ENCODE peak calls at places on chromosomes 5 and 9, in eight cellular contexts. L is H9, R is astrocyte, F is OCI-LY7, G is HCT116, N is H1, J is GM23338, M is GM12878. A is an unnamed sample.

GRCh38 chr5:81971086-81971693 is 633 bp upstream of the ATG10 start:
- DNase-seq in L (no peak), R (peak; percentile 10), F (peak; percentile 37), G (no peak), N (no peak), J (peak; percentile 27), M (peak; percentile 19), A (no peak)

GRCh38 chr9:24738421-24738961 is 192.8 kb upstream of the IZUMO3 start:
- DNase-seq in L (no peak), R (no peak), F (no peak), G (no peak), N (no peak), J (no peak), M (no peak), A (no peak)

GRCh38 chr5:39526914-39527477 is 102.2 kb upstream of the DAB2 start:
- DNase-seq in L (peak; percentile 44), R (no peak), F (no peak), G (no peak), N (no peak), J (peak; percentile 53), M (no peak), A (no peak)

GRCh38 chr5:10760033-10760975 is 730 bp downstream of the DAP start:
- DNase-seq in L (no peak), R (peak; percentile 53), F (peak; percentile 69), G (peak; percentile 31), N (no peak), J (peak; percentile 67), M (no peak), A (peak; percentile 89)

GRCh38 chr5:140295414-140295813 is 7.5 kb downstream of the PFDN1 start:
- DNase-seq in L (no peak), R (peak; percentile 98), F (peak; percentile 35), G (no peak), N (no peak), J (no peak), M (no peak), A (no peak)

GRCh38 chr5:108521841-108522506 is 140.1 kb upstream of the FBXL17 start:
- DNase-seq in L (no peak), R (peak; percentile 25), F (peak; percentile 57), G (peak; percentile 52), N (no peak), J (peak; percentile 89), M (peak; percentile 57), A (peak; percentile 49)

GRCh38 chr5:158967566-158967965 is 132.2 kb downstream of the EBF1 start:
- DNase-seq in L (no peak), R (peak; percentile 10), F (no peak), G (no peak), N (no peak), J (no peak), M (no peak), A (no peak)

GRCh38 chr9:121532881-121533280 is 33.2 kb upstream of the GGTA1 start:
- DNase-seq in L (no peak), R (no peak), F (no peak), G (no peak), N (no peak), J (no peak), M (no peak), A (no peak)

GRCh38 chr5:58188287-58188651 is 271.6 kb downstream of the PLK2 start:
- DNase-seq in L (no peak), R (peak; percentile 87), F (no peak), G (peak; percentile 55), N (no peak), J (peak; percentile 8), M (no peak), A (no peak)

GRCh38 chr5:32147959-32148358 is 26.2 kb downstream of the GOLPH3 start:
- DNase-seq in L (no peak), R (no peak), F (no peak), G (no peak), N (no peak), J (no peak), M (no peak), A (no peak)

GRCh38 chr9:6667633-6668280 is 22.2 kb upstream of the GLDC start:
- DNase-seq in L (no peak), R (peak; percentile 12), F (peak; percentile 55), G (no peak), N (no peak), J (peak; percentile 57), M (no peak), A (no peak)

GRCh38 chr5:108271127-108271526 is 110.8 kb downstream of the FBXL17 start:
- DNase-seq in L (no peak), R (no peak), F (no peak), G (no peak), N (no peak), J (no peak), M (no peak), A (no peak)

GRCh38 chr5:12772276-12772675 is 868.0 kb upstream of the CTNND2 start:
- DNase-seq in L (no peak), R (no peak), F (no peak), G (no peak), N (no peak), J (no peak), M (no peak), A (no peak)

GRCh38 chr5:36691241-36691640 is 84.8 kb downstream of the SLC1A3 start:
- DNase-seq in L (no peak), R (no peak), F (no peak), G (no peak), N (no peak), J (no peak), M (no peak), A (no peak)

GRCh38 chr5:104932431-104932830 is 1369.8 kb upstream of the NUDT12 start:
- DNase-seq in L (peak; percentile 38), R (no peak), F (no peak), G (no peak), N (peak; percentile 64), J (peak; percentile 52), M (no peak), A (no peak)

GRCh38 chr5:10753178-10753577 is 7.9 kb downstream of the DAP start:
- DNase-seq in L (no peak), R (no peak), F (no peak), G (no peak), N (no peak), J (no peak), M (no peak), A (peak; percentile 51)

GRCh38 chr5:148746826-148747535 is 79.4 kb upstream of the ADRB2 start:
- DNase-seq in L (no peak), R (peak; percentile 42), F (peak; percentile 24), G (no peak), N (no peak), J (no peak), M (no peak), A (peak; percentile 73)

GRCh38 chr5:103582364-103582763 is 19.8 kb upstream of the NUDT12 start:
- DNase-seq in L (peak; percentile 35), R (peak; percentile 35), F (peak; percentile 22), G (peak; percentile 53), N (no peak), J (peak; percentile 74), M (peak; percentile 5), A (no peak)

GRCh38 chr5:58235279-58235678 is 224.6 kb downstream of the PLK2 start:
- DNase-seq in L (no peak), R (no peak), F (no peak), G (no peak), N (no peak), J (no peak), M (no peak), A (no peak)

GRCh38 chr5:138605254-138605972 is 30.2 kb upstream of the HSPA9 start:
- DNase-seq in L (no peak), R (no peak), F (peak; percentile 2), G (no peak), N (no peak), J (no peak), M (peak; percentile 38), A (no peak)

GRCh38 chr9:89850633-89851325 is 246.0 kb downstream of the GADD45G start:
- DNase-seq in L (no peak), R (peak; percentile 32), F (no peak), G (no peak), N (no peak), J (no peak), M (no peak), A (no peak)

GRCh38 chr5:139361821-139362429 is 20.3 kb downstream of the PAIP2 start:
- DNase-seq in L (no peak), R (no peak), F (no peak), G (no peak), N (no peak), J (no peak), M (no peak), A (no peak)

GRCh38 chr5:57824047-57824446 is 341.4 kb upstream of the ACTBL2 start:
- DNase-seq in L (no peak), R (peak; percentile 99), F (no peak), G (peak; percentile 95), N (no peak), J (no peak), M (no peak), A (peak; percentile 66)

GRCh38 chr5:150789943-150790611 is 11.5 kb downstream of the SMIM3 start:
- DNase-seq in L (peak; percentile 41), R (peak; percentile 100), F (no peak), G (peak; percentile 85), N (no peak), J (peak; percentile 11), M (peak; percentile 54), A (peak; percentile 85)

GRCh38 chr5:140567136-140567818 is 2.6 kb downstream of the SLC35A4 start:
- DNase-seq in L (no peak), R (no peak), F (no peak), G (no peak), N (no peak), J (no peak), M (no peak), A (peak; percentile 32)

GRCh38 chr5:192970-193831 is 1.9 kb downstream of the LRRC14B start:
- DNase-seq in L (no peak), R (no peak), F (no peak), G (no peak), N (no peak), J (no peak), M (no peak), A (peak; percentile 72)

GRCh38 chr5:57172466-57172961 is 1.3 kb upstream of the GPBP1 start:
- DNase-seq in L (no peak), R (no peak), F (peak; percentile 56), G (no peak), N (no peak), J (no peak), M (no peak), A (no peak)

GRCh38 chr5:43038523-43038989 is 1.6 kb downstream of the ANXA2R start:
- DNase-seq in L (peak; percentile 35), R (peak; percentile 79), F (peak; percentile 27), G (no peak), N (no peak), J (peak; percentile 46), M (no peak), A (no peak)
- H2AFZ ChIP-seq in L (no peak overlapping the region), R (no peak overlapping the region), F (peak overlapping the region; percentile 1), G (no peak overlapping the region), N (no peak overlapping the region), J (no peak overlapping the region), M (no peak overlapping the region), A (peak overlapping the region; percentile 7)

GRCh38 chr5:124408738-124409453 is 337.5 kb downstream of the ZNF608 start:
- DNase-seq in L (no peak), R (peak; percentile 79), F (no peak), G (no peak), N (no peak), J (no peak), M (no peak), A (no peak)
- H2AFZ ChIP-seq in L (no peak overlapping the region), R (no peak overlapping the region), F (no peak overlapping the region), G (peak overlapping the region; percentile 75), N (no peak overlapping the region), J (no peak overlapping the region), M (no peak overlapping the region), A (no peak overlapping the region)

GRCh38 chr9:95512751-95513120 is 4.0 kb downstream of the PTCH1 start:
- DNase-seq in L (no peak), R (no peak), F (no peak), G (no peak), N (no peak), J (no peak), M (no peak), A (no peak)
- H2AFZ ChIP-seq in L (no peak overlapping the region), R (no peak overlapping the region), F (no peak overlapping the region), G (no peak overlapping the region), N (no peak overlapping the region), J (no peak overlapping the region), M (no peak overlapping the region), A (peak overlapping the region; percentile 79)

GRCh38 chr5:174312270-174312617 is 266.7 kb downstream of the NSG2 start:
- DNase-seq in L (no peak), R (no peak), F (no peak), G (no peak), N (no peak), J (no peak), M (no peak), A (no peak)
- H2AFZ ChIP-seq in L (no peak overlapping the region), R (peak overlapping the region; percentile 87), F (no peak overlapping the region), G (no peak overlapping the region), N (no peak overlapping the region), J (peak overlapping the region; percentile 76), M (peak overlapping the region; percentile 77), A (no peak overlapping the region)